ENCODE peak calls at places on chromosomes 4 and X, in six cellular contexts. S is EH; K is GM10248; R is RCC 7860; L is transverse colon; Z is activated CD8-positive, alpha-beta T cell treated with anti-CD3 and anti-CD28 coated beads for 36 hours. M is an unnamed sample.

GRCh38 chr4:3483471-3483921 is 20.4 kb downstream of the DOK7 start:
- DNase-seq in S (peak; percentile 75), K (no peak), R (peak; percentile 94), L (no peak), Z (no peak), M (peak; percentile 80)

GRCh38 chr4:169618286-169618685 is 2.1 kb upstream of the CLCN3 start:
- DNase-seq in S (peak; percentile 66), K (no peak), R (no peak), L (no peak), Z (no peak), M (no peak)

GRCh38 chrX:153501530-153501929 is 6.8 kb downstream of the BGN start:
- DNase-seq in S (no peak), K (no peak), R (no peak), L (no peak), Z (no peak), M (no peak)

GRCh38 chr4:90127223-90127705 is at the start of gene CCSER1:
- DNase-seq in S (peak; percentile 16), K (peak; percentile 48), R (no peak), L (peak; percentile 86), Z (peak; percentile 33), M (peak; percentile 76)

GRCh38 chr4:139940600-139940999 is 213.4 kb downstream of the MAML3 start:
- DNase-seq in S (peak; percentile 19), K (no peak), R (no peak), L (no peak), Z (no peak), M (no peak)

GRCh38 chrX:22090181-22090580 is 58.1 kb downstream of the PHEX start:
- DNase-seq in S (peak; percentile 59), K (no peak), R (no peak), L (no peak), Z (no peak), M (no peak)

GRCh38 chr4:162274354-162274753 is 110.6 kb upstream of the FSTL5 start:
- DNase-seq in S (no peak), K (peak; percentile 4), R (no peak), L (peak; percentile 26), Z (no peak), M (no peak)

GRCh38 chr4:7758444-7758815 is 181.2 kb downstream of the AFAP1 start:
- DNase-seq in S (no peak), K (no peak), R (no peak), L (no peak), Z (peak; percentile 14), M (no peak)

GRCh38 chr4:169996379-169997245 is 29.6 kb downstream of the MFAP3L start:
- DNase-seq in S (no peak), K (no peak), R (no peak), L (no peak), Z (no peak), M (no peak)

GRCh38 chrX:39823424-39823823 is 274.3 kb downstream of the BCOR start:
- DNase-seq in S (no peak), K (no peak), R (no peak), L (no peak), Z (no peak), M (no peak)

GRCh38 chr4:2702361-2702760 is 53.8 kb downstream of the TNIP2 start:
- DNase-seq in S (no peak), K (no peak), R (no peak), L (no peak), Z (no peak), M (no peak)

GRCh38 chr4:108168672-108169562 is at the start of gene LEF1:
- DNase-seq in S (peak; percentile 26), K (peak; percentile 71), R (no peak), L (peak; percentile 33), Z (peak; percentile 82), M (peak; percentile 13)

GRCh38 chr4:100823066-100823992 is 305.5 kb upstream of the EMCN start:
- DNase-seq in S (peak; percentile 81), K (peak; percentile 9), R (peak; percentile 12), L (no peak), Z (peak; percentile 38), M (no peak)

GRCh38 chr4:74583066-74583700 is 138.2 kb downstream of the AREG start:
- DNase-seq in S (peak; percentile 1), K (no peak), R (no peak), L (no peak), Z (no peak), M (no peak)

GRCh38 chr4:6338175-6338950 is 68.7 kb downstream of the WFS1 start:
- DNase-seq in S (no peak), K (no peak), R (no peak), L (no peak), Z (peak; percentile 39), M (no peak)

GRCh38 chr4:36332023-36332781 is 50.8 kb downstream of the DTHD1 start:
- DNase-seq in S (no peak), K (no peak), R (no peak), L (no peak), Z (peak; percentile 26), M (no peak)

GRCh38 chr4:32789026-32789608 is 2068.9 kb downstream of the PCDH7 start:
- DNase-seq in S (no peak), K (no peak), R (no peak), L (no peak), Z (no peak), M (no peak)

GRCh38 chr4:104424368-104424921 is 70.2 kb downstream of the CXXC4 start:
- DNase-seq in S (no peak), K (no peak), R (no peak), L (no peak), Z (no peak), M (no peak)

GRCh38 chr4:94641702-94642560 is 115.8 kb upstream of the BMPR1B start:
- DNase-seq in S (peak; percentile 81), K (no peak), R (peak; percentile 84), L (no peak), Z (no peak), M (no peak)

GRCh38 chrX:141989802-141990201 is 86.1 kb downstream of the MAGEC1 start:
- DNase-seq in S (peak; percentile 89), K (no peak), R (no peak), L (no peak), Z (no peak), M (no peak)

GRCh38 chr4:183797445-183798248 is 107.5 kb upstream of the STOX2 start:
- DNase-seq in S (peak; percentile 7), K (no peak), R (no peak), L (peak; percentile 53), Z (peak; percentile 29), M (peak; percentile 47)

GRCh38 chrX:12441376-12442128 is 303.3 kb downstream of the FRMPD4 start:
- DNase-seq in S (peak; percentile 90), K (no peak), R (no peak), L (no peak), Z (no peak), M (no peak)

GRCh38 chr4:8920969-8921368 is 49.3 kb upstream of the HMX1 start:
- DNase-seq in S (no peak), K (no peak), R (no peak), L (no peak), Z (no peak), M (no peak)

GRCh38 chr4:175373031-175373430 is 439.0 kb downstream of the GPM6A start:
- DNase-seq in S (peak; percentile 18), K (no peak), R (no peak), L (no peak), Z (no peak), M (no peak)

GRCh38 chr4:183443609-183444148 is 757 bp upstream of the CDKN2AIP start:
- DNase-seq in S (no peak), K (no peak), R (peak; percentile 14), L (no peak), Z (peak; percentile 61), M (no peak)

GRCh38 chrX:113929004-113929403 is 654.9 kb upstream of the HTR2C start:
- DNase-seq in S (no peak), K (no peak), R (peak; percentile 5), L (peak; percentile 17), Z (no peak), M (no peak)

GRCh38 chrX:50635811-50636365 is 165.3 kb upstream of the DGKK start:
- DNase-seq in S (no peak), K (no peak), R (no peak), L (no peak), Z (no peak), M (peak; percentile 21)

GRCh38 chrX:23902419-23902818 is 5.3 kb downstream of the APOO start:
- DNase-seq in S (peak; percentile 67), K (peak; percentile 28), R (peak; percentile 39), L (no peak), Z (no peak), M (no peak)

GRCh38 chr4:94468093-94468492 is 16.4 kb downstream of the PDLIM5 start:
- DNase-seq in S (no peak), K (no peak), R (no peak), L (no peak), Z (no peak), M (no peak)

GRCh38 chrX:34987646-34988045 is 45.0 kb downstream of the FAM47B start:
- DNase-seq in S (no peak), K (no peak), R (no peak), L (no peak), Z (no peak), M (no peak)

GRCh38 chr4:112952301-112952700 is 97.2 kb upstream of the ANK2 start:
- DNase-seq in S (no peak), K (no peak), R (no peak), L (no peak), Z (no peak), M (no peak)